ENCODE peak calls at places on chromosomes 13 and 19, in four cellular contexts. O, F, W and Y are unnamed samples.

GRCh38 chr13:112684444-112684843 is 5.4 kb upstream of the ATP11A start:
- DNase-seq in O (no peak), W (no peak), F (no peak), Y (no peak)

GRCh38 chr13:111004444-111004843 is 89.6 kb upstream of the ANKRD10 start:
- DNase-seq in F (no peak), O (no peak), W (no peak), Y (no peak)

GRCh38 chr13:111845621-111846351 is 221.2 kb upstream of the SOX1 start:
- DNase-seq in F (no peak), W (no peak), O (no peak), Y (no peak)

GRCh38 chr13:84481958-84482357 is 599.7 kb upstream of the SLITRK1 start:
- DNase-seq in O (peak), W (no peak), F (no peak), Y (peak)

GRCh38 chr19:16233081-16233776 is 35.5 kb downstream of the AP1M1 start:
- DNase-seq in O (no peak), W (no peak), F (no peak), Y (no peak)

GRCh38 chr19:17553256-17553655 is 2.2 kb upstream of the COLGALT1 start:
- DNase-seq in W (no peak), F (no peak), O (peak), Y (peak)

GRCh38 chr13:111955412-111955769 is 111.6 kb upstream of the SOX1 start:
- DNase-seq in O (no peak), F (no peak), W (no peak), Y (no peak)

GRCh38 chr19:41691268-41691970 is 3.3 kb upstream of the CEACAM7 start:
- DNase-seq in F (peak), O (peak), W (no peak), Y (peak)

GRCh38 chr13:80906860-80907259 is 565.9 kb upstream of the SPRY2 start:
- DNase-seq in F (no peak), W (no peak), O (no peak), Y (no peak)

GRCh38 chr13:75705395-75705794 is 69.3 kb downstream of the LMO7 start:
- DNase-seq in O (peak), F (no peak), W (no peak), Y (peak)

GRCh38 chr19:40089462-40089861 is 1.3 kb downstream of the ZNF780A start:
- DNase-seq in F (no peak), W (no peak), O (peak), Y (peak)

GRCh38 chr19:651991-652390 is 11.0 kb downstream of the RNF126 start:
- DNase-seq in O (no peak), F (no peak), W (no peak), Y (no peak)

GRCh38 chr13:102251817-102252216 is 150.0 kb downstream of the FGF14 start:
- DNase-seq in F (no peak), W (no peak), O (no peak), Y (no peak)

GRCh38 chr19:46634656-46635218 is 1.3 kb downstream of the GNG8 start:
- DNase-seq in F (no peak), W (no peak), O (no peak), Y (no peak)

GRCh38 chr19:19439083-19439482 is 33.6 kb downstream of the GATAD2A start:
- DNase-seq in W (no peak), F (no peak), O (no peak), Y (no peak)

GRCh38 chr13:91572944-91573535 is 174.6 kb downstream of the GPC5 start:
- DNase-seq in W (no peak), O (peak), F (no peak), Y (no peak)

GRCh38 chr19:46629546-46630025 is 4.7 kb upstream of the PTGIR start:
- DNase-seq in F (no peak), W (no peak), O (no peak), Y (peak)

GRCh38 chr13:34941835-34942731 is at the start of gene NBEA:
- DNase-seq in O (peak), W (peak), F (peak), Y (peak)

GRCh38 chr13:76764429-76764828 is 121.8 kb downstream of the KCTD12 start:
- DNase-seq in W (no peak), F (no peak), O (peak), Y (peak)

GRCh38 chr13:90185734-90186133 is 1161.8 kb upstream of the MIR17HG start:
- DNase-seq in F (no peak), O (no peak), W (no peak), Y (no peak)

GRCh38 chr19:956747-957451 is 27.2 kb upstream of the WDR18 start:
- DNase-seq in W (no peak), O (peak), F (no peak), Y (no peak)

GRCh38 chr13:49441846-49442245 is 2.0 kb downstream of the CAB39L start:
- DNase-seq in W (no peak), O (peak), F (no peak), Y (peak)

GRCh38 chr19:49421039-49421877 is 2.0 kb downstream of the PTH2 start:
- DNase-seq in F (peak), O (peak), W (no peak), Y (peak)

GRCh38 chr13:91270031-91270430 is 77.5 kb upstream of the MIR17HG start:
- DNase-seq in O (peak), F (no peak), W (no peak), Y (peak)

GRCh38 chr13:58953638-58954037 is 1210.1 kb downstream of the DIAPH3 start:
- DNase-seq in O (peak), W (no peak), F (no peak), Y (no peak)

GRCh38 chr13:108176685-108177274 is 38.6 kb downstream of the LIG4 start:
- DNase-seq in O (peak), F (peak), W (no peak), Y (peak)

GRCh38 chr19:22545751-22546150 is 88.4 kb upstream of the ZNF492 start:
- DNase-seq in W (no peak), O (peak), F (peak), Y (peak)

GRCh38 chr19:18967358-18968146 is 26.5 kb upstream of the HOMER3 start:
- DNase-seq in O (peak), W (no peak), F (no peak), Y (peak)

GRCh38 chr19:21149877-21150276 is 8.0 kb downstream of the ZNF431 start:
- DNase-seq in O (no peak), F (no peak), W (no peak), Y (no peak)

GRCh38 chr19:18460313-18460712 is 22.4 kb upstream of the ISYNA1 start:
- DNase-seq in F (no peak), W (no peak), O (peak), Y (peak)

GRCh38 chr13:53781941-53782340 is 753.3 kb downstream of the OLFM4 start:
- DNase-seq in F (no peak), O (no peak), W (no peak), Y (no peak)

GRCh38 chr13:36438594-36439483 is 6.5 kb downstream of the CCNA1 start:
- DNase-seq in W (no peak), O (no peak), F (no peak), Y (no peak)